ENCODE peak calls at places on chromosomes 3 and 15, in ten cellular contexts. T is foreskin keratinocyte; L is left ventricle myocardium inferior; H is tibial artery; Q is cardiac muscle cell; K is aorta; Y is HCT116; W is H9; R is GM23338; S is CD8-positive, alpha-beta memory T cell. I is an unnamed sample. For H3K4me1, the result is how much of the 10 kb centered on the place peaks cover.

GRCh38 chr3:41600616-41601015 is 361.3 kb downstream of the ULK4 start:
- DNase-seq in T (no peak), L (no peak), H (no peak), Q (peak), K (no peak), Y (no peak), W (no peak), R (no peak), S (no peak), I (no peak)

GRCh38 chr3:113631573-113631972 is 64.9 kb downstream of the USF3 start:
- DNase-seq in T (no peak), L (no peak), H (no peak), Q (no peak), K (no peak), Y (no peak), W (no peak), R (no peak), S (no peak), I (no peak)

GRCh38 chr3:197014942-197015575 is 14.6 kb downstream of the MELTF start:
- DNase-seq in T (no peak), L (no peak), H (no peak), Q (no peak), K (peak), Y (no peak), W (no peak), R (no peak), S (no peak), I (no peak)

GRCh38 chr3:87792532-87793321 is 266.1 kb downstream of the CGGBP1 start:
- DNase-seq in T (no peak), L (no peak), H (no peak), Q (peak), K (peak), Y (no peak), W (peak), R (peak), S (no peak), I (peak)

GRCh38 chr3:125214738-125215137 is 2.2 kb upstream of the SLC12A8 start:
- DNase-seq in T (no peak), L (no peak), H (no peak), Q (no peak), K (no peak), Y (no peak), W (no peak), R (no peak), S (peak), I (no peak)

GRCh38 chr15:98778263-98778959 is 130.1 kb downstream of the IGF1R start:
- DNase-seq in T (no peak), L (no peak), H (no peak), Q (no peak), K (no peak), Y (no peak), W (no peak), R (no peak), S (no peak), I (no peak)

GRCh38 chr3:64316971-64317370 is 91.7 kb upstream of the PRICKLE2 start:
- DNase-seq in T (peak), L (no peak), H (no peak), Q (no peak), K (no peak), Y (no peak), W (no peak), R (no peak), S (no peak), I (no peak)

GRCh38 chr15:84821501-84822021 is 4.4 kb downstream of the ALPK3 start:
- DNase-seq in T (no peak), L (no peak), H (peak), Q (peak), K (no peak), Y (no peak), W (no peak), R (no peak), S (no peak), I (peak)

GRCh38 chr3:154783053-154784037 is 296.8 kb upstream of the MME start:
- DNase-seq in T (no peak), L (no peak), H (no peak), Q (peak), K (no peak), Y (no peak), W (no peak), R (no peak), S (no peak), I (no peak)

GRCh38 chr15:81002254-81003022 is 1.7 kb downstream of the TLNRD1 start:
- DNase-seq in T (no peak), L (peak), H (no peak), Q (peak), K (peak), Y (no peak), W (peak), R (peak), S (no peak), I (peak)

GRCh38 chr15:92829875-92830274 is 70.2 kb upstream of the CHD2 start:
- DNase-seq in T (no peak), L (no peak), H (no peak), Q (no peak), K (no peak), Y (no peak), W (no peak), R (no peak), S (no peak), I (no peak)

GRCh38 chr3:185792955-185793354 is 31.9 kb downstream of the IGF2BP2 start:
- DNase-seq in T (no peak), L (no peak), H (no peak), Q (no peak), K (no peak), Y (no peak), W (no peak), R (no peak), S (no peak), I (no peak)
- H3K27ac ChIP-seq in T (no peak), L (no peak), H (no peak), Q (peak), K (no peak), Y (no peak), W (peak), R (peak), S (no peak), I (no peak)

DNA sequence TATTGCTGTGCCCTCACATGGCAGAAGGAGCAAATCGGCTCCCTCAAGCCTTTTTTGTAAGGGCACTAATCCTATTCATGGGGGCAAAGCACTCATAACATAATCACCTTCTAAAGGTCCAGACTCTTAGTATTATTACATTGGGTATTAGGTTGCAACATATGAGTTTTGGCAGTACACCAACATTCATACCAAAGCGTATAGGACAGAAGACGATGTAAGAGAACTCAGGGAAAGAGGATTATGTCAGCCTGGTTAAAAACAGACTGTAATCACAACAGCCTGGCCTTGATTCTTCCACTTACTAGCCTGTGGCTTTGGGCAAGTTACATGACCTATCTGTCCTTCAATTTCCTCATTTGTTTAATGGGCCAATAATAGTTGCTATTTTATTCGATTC is 828.5 kb upstream of the NECTIN3 start:
- DNase-seq in T (no peak), L (no peak), H (no peak), Q (peak), K (no peak), Y (no peak), W (no peak), R (no peak), S (no peak), I (no peak)
- H3K4me1 ChIP-seq in T (under half), L (under half), H (under half), Q (under half), K (under half), Y (under half), W (under half), R (under half), S (under half), I (under half)

DNA sequence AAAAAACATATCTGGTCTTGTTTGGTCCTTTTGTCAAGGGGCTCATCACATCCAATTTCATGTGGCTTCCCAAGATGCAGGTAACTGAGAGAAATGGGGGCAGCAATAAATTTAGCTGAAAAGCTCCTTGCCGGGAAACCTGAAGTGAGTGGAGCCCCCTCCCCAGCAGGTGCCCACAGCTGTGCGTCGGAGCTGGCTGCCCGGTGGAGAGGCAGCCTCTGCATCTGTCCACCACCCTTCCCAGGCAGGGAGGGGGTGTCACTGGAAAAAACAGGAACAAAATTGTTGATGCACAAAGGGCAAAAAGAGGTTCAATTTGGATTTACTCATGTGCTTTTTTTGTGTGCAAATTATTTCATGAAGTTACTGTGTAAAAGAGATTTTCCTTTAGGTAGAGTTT is 249.4 kb upstream of the LYSMD4 start:
- DNase-seq in T (no peak), L (no peak), H (no peak), Q (no peak), K (peak), Y (no peak), W (no peak), R (no peak), S (no peak), I (no peak)
- H3K27ac ChIP-seq in T (no peak), L (peak), H (no peak), Q (no peak), K (no peak), Y (no peak), W (no peak), R (peak), S (no peak), I (no peak)

GRCh38 chr15:44298878-44299277 is 10.4 kb downstream of the GOLM2 start:
- DNase-seq in T (no peak), L (no peak), H (no peak), Q (no peak), K (no peak), Y (peak), W (peak), R (peak), S (no peak), I (no peak)
- H3K4me1 ChIP-seq in T (under half), L (under half), H (under half), Q (under half), K (under half), Y (under half), W (under half), R (under half), S (under half), I (under half)

DNA sequence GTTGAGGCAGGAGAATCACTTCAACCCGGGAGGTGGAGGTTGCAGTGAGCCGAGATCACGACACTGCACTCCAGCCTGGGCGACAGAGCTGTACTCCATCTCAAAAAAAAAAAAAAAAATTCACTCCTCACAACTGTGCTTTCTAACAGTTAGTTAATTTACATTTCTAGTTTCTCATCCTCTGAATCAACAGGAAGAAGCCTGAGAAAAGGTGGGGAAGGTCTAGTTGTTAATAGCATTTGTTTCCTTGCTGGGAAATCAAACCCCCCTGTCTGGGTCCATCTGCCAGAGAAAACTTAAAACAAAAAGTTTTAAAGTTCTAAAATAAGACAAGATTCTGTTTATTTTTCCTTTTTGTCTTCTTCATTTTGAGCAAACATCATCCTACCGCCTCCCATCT is 62.3 kb downstream of the TMEM39A start:
- DNase-seq in T (no peak), L (no peak), H (no peak), Q (no peak), K (no peak), Y (no peak), W (no peak), R (no peak), S (no peak), I (no peak)
- H3K27ac ChIP-seq in T (no peak), L (no peak), H (no peak), Q (no peak), K (no peak), Y (no peak), W (no peak), R (no peak), S (no peak), I (no peak)

DNA sequence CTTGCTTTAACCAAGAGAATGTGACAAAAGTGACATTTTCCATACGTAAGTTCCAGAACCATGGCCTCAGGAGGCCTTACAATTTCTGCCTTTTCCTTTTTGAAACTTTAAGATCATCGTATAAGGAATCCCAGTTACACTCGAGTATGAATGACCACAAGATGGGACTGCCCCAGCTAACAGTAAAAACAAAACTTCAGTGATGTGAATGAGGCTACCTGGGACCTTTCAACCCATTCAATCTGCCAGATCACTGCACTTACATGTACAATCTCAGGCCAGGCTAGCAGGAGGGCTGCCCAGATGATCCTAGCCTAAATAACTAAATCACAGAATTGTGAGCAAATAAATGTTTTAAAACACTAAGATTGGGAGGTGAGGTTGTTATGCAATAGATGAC is 328.8 kb downstream of the CNTN6 start:
- DNase-seq in T (no peak), L (no peak), H (no peak), Q (no peak), K (no peak), Y (no peak), W (no peak), R (no peak), S (no peak), I (no peak)
- H3K4me1 ChIP-seq in T (under half), L (under half), H (under half), Q (under half), K (under half), Y (under half), W (under half), R (under half), S (under half), I (under half)

GRCh38 chr3:81863714-81864113 is 102.3 kb upstream of the GBE1 start:
- DNase-seq in T (no peak), L (no peak), H (no peak), Q (no peak), K (no peak), Y (no peak), W (no peak), R (no peak), S (no peak), I (no peak)
- H3K27ac ChIP-seq in T (no peak), L (no peak), H (no peak), Q (peak), K (no peak), Y (no peak), W (no peak), R (no peak), S (no peak), I (no peak)

DNA sequence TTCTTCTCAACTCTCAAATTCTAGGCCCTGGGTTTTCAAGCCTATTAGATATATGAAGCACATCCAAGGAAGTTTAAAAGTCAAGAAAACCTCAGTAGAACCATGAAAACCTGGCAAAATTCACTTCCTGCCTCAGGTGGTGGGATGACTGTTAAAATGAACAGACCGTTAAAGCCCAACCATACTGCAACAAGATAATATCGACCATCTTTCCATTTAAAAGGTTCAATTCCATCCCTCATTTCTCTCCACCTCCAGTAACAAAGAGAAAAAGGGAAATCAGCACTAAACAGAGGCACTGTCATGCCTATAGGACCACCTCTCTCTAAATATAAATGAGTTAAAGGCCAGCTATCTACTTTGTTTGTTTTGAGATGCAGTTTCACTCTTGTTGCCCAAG is 31.2 kb downstream of the EDC3 start:
- DNase-seq in T (no peak), L (no peak), H (no peak), Q (no peak), K (no peak), Y (no peak), W (no peak), R (no peak), S (no peak), I (no peak)
- H3K4me1 ChIP-seq in T (under half), L (under half), H (under half), Q (under half), K (under half), Y (under half), W (under half), R (under half), S (under half), I (under half)

I was measured in heart left ventricle.